ENCODE peak calls at places on chromosomes 12 and 14, in seven cellular contexts. K is AG04450, T is retinal pigment epithelial cell, Y is Caco-2, W is dorsolateral prefrontal cortex, D is AG09319, Z is BE2C. A is an unnamed sample.

GRCh38 chr12:121238604-121239334 is 28.8 kb downstream of the P2RX4 start:
- DNase-seq in W (no peak), D (no peak), Z (no peak), T (no peak), Y (no peak), K (no peak), A (no peak)

GRCh38 chr12:24436667-24437066 is 487.2 kb upstream of the SOX5 start:
- DNase-seq in Z (no peak), D (no peak), W (no peak), Y (no peak), T (no peak), K (no peak), A (no peak)

GRCh38 chr12:16524378-16524777 is 81.6 kb downstream of the LMO3 start:
- DNase-seq in D (no peak), K (no peak), Y (no peak), Z (no peak), T (no peak), W (no peak), A (no peak)

GRCh38 chr12:71455028-71455737 is 15.6 kb downstream of the LGR5 start:
- DNase-seq in Z (no peak), W (no peak), Y (no peak), T (no peak), D (no peak), K (no peak), A (no peak)

GRCh38 chr12:52892193-52892852 is 12.6 kb downstream of the KRT8 start:
- DNase-seq in T (no peak), Z (no peak), W (no peak), K (no peak), D (no peak), Y (no peak), A (no peak)

GRCh38 chr14:62117010-62117717 is 354.9 kb downstream of the SNAPC1 start:
- DNase-seq in Z (peak), T (peak), Y (no peak), K (peak), D (no peak), W (peak), A (peak)

GRCh38 chr12:88408828-88409227 is 171.4 kb downstream of the KITLG start:
- DNase-seq in W (no peak), Y (no peak), Z (no peak), T (no peak), K (no peak), D (no peak), A (no peak)

GRCh38 chr12:118188690-118189371 is 52.9 kb downstream of the PEBP1 start:
- DNase-seq in Y (no peak), D (peak), K (peak), T (no peak), Z (no peak), W (peak), A (no peak)

GRCh38 chr14:75067212-75067611 is 2.2 kb upstream of the ZC2HC1C start:
- DNase-seq in K (no peak), D (no peak), Y (no peak), T (no peak), W (no peak), Z (no peak), A (no peak)

GRCh38 chr12:2959194-2959507 is at the start of gene TEAD4:
- DNase-seq in T (peak), K (peak), W (peak), Z (no peak), Y (peak), D (peak), A (peak)

GRCh38 chr14:51006781-51007211 is 62.5 kb upstream of the PYGL start:
- DNase-seq in T (peak), Z (peak), W (peak), D (peak), K (peak), Y (no peak), A (peak)

GRCh38 chr12:121970901-121971300 is 50.8 kb upstream of the BCL7A start:
- DNase-seq in Z (peak), Y (no peak), D (no peak), T (no peak), W (no peak), K (no peak), A (no peak)

GRCh38 chr12:43436597-43436996 is 115.4 kb downstream of the ADAMTS20 start:
- DNase-seq in W (no peak), K (no peak), T (no peak), D (no peak), Z (peak), Y (no peak), A (no peak)

GRCh38 chr12:82359115-82359478 is 768 bp downstream of the METTL25 start:
- DNase-seq in Z (no peak), Y (no peak), W (peak), D (no peak), K (no peak), T (no peak), A (peak)

GRCh38 chr12:23359975-23360638 is 589.4 kb downstream of the SOX5 start:
- DNase-seq in Y (no peak), K (no peak), Z (no peak), T (peak), D (no peak), W (no peak), A (no peak)

GRCh38 chr14:89425931-89426330 is 8.9 kb upstream of the FOXN3 start:
- DNase-seq in Y (no peak), T (peak), D (peak), W (no peak), Z (no peak), K (peak), A (no peak)

GRCh38 chr14:99734406-99735051 is 50.4 kb downstream of the CYP46A1 start:
- DNase-seq in Y (peak), W (no peak), Z (peak), T (no peak), K (no peak), D (no peak), A (peak)

GRCh38 chr14:63996575-63997220 is 143.9 kb downstream of the SYNE2 start:
- DNase-seq in T (no peak), W (no peak), K (no peak), D (no peak), Z (no peak), Y (no peak), A (no peak)

DNA sequence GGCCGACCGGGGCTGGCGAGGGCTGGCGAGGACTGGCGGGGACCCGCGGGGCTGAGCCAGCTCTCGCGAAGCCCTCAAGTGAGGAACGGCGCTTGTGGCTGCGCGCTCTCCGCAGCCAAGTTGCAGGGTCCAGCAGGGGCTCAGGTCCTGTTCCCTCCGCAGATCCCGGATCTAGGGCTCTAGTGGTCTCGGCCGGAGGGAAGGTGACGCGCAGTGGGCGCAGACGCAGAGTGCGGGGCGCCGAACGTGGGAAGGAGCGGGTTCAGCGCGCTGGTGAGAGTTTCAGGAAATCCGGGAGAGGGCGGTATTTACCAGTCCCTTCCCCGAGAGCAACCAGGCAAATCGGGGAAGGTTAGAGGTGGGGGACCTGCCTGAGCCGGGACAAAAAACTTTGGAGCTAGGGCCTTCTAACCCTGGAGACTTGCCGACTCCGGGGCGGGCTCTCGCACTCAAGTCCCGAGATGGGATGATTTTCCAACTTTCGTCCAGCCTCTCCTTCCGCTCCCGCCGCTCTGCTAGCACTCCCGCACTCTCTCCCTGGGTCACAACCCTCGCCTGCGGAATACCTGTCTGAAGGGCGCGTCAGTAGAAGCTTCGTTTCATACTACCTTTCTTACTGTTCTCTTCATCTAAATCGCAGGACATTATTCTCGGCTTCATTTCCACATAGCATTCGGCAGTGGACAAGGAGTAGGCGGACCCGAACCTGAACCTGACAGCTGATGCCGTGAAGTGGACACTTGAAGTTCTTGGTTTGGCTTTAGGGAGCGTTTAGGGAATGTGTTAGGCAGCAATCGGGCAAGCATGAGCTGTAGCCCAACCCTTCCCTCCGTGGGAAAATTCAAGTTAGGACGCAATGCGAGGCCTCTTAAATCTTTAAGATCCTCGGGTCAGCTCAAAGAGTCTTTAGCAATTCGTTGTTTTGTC is 13.6 kb upstream of the PAX9 start:
- DNase-seq in W (no peak), D (no peak), Y (peak), Z (no peak), K (no peak), T (peak), A (peak)
- TF ChIP-seq CTCF in W (no peak), D (peak), Y (peak), Z (peak), K (peak), T (peak), A (peak)

DNA sequence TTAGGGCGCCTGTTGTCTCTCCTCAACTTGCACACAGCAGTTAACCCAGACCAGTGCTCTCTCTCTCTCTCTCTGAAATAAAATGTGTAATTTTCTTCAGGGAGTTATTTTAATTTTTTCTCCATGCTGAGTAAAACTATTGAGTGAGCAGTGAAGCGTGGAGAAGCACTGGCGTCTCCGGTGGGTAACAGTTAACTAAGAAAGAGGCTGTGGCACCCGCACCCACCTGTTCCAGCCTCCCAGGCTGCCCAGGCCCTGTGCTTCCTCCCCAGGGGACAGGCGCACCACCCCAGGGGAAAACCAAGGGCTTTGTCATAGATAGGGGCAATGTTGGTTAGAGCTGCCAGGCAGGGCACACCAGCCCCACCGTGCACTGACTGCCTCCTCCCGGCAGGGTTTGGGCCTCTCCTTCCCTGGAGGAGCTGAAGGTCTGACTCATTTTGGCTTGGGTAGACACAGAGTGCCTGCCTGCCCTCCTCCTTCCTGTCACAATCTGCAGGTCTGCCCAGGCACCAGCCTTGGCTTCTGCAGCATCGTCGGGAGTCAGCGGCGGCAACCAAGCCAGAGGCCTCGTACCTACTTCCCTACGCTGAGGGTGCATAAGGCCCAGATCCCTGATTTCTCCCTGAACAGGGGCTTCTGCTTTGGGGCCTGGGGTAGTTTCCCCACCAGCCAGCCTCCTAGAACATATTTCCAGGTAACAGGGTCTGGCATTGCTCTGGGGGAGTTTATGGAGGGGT is 3.9 kb downstream of the HOXC5 start:
- DNase-seq in Y (no peak), K (no peak), T (no peak), Z (peak), W (no peak), D (no peak), A (no peak)
- TF ChIP-seq CTCF in Y (no peak), K (no peak), T (no peak), Z (peak), W (no peak), D (no peak), A (no peak)

DNA sequence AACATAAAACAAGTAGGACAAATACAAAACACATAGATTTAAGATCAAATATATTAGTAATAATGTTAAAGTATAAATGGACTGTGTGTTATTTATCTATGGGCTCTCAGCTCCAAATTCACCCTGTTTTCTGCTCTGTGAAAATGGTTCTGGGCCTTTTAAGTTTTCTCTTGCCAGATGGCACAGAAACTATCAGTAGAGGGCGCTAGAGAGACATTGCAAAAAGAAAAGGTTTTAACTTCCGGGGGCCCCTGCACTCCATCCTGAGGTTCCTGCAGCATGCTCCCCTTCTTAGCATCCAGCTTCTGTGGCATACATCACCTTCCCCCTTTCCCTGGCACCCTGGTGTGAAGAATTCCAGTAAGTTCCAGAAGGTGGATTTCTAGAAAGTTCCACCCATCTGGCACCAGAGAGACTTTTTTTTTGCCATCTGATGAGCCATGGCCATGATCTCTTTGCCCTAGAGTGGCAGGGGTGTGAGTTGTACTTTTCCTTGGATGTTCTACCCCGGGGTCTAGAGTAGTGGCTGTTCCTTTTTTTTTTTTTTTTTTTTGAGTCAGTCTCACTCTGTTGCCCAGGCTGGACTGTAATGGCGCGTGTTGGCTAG is 29.3 kb downstream of the ZCRB1 start:
- DNase-seq in W (no peak), K (no peak), Y (no peak), Z (no peak), T (no peak), D (no peak), A (no peak)
- TF ChIP-seq CTCF in W (no peak), K (peak), Y (peak), Z (peak), T (peak), D (peak), A (peak)

GRCh38 chr14:73231874-73232851 is 5.1 kb upstream of the PAPLN start:
- DNase-seq in K (no peak), D (no peak), Y (peak), Z (peak), T (no peak), W (no peak), A (peak)
- TF ChIP-seq CTCF in K (peak), D (no peak), Y (peak), Z (peak), T (peak), W (no peak), A (peak)

DNA sequence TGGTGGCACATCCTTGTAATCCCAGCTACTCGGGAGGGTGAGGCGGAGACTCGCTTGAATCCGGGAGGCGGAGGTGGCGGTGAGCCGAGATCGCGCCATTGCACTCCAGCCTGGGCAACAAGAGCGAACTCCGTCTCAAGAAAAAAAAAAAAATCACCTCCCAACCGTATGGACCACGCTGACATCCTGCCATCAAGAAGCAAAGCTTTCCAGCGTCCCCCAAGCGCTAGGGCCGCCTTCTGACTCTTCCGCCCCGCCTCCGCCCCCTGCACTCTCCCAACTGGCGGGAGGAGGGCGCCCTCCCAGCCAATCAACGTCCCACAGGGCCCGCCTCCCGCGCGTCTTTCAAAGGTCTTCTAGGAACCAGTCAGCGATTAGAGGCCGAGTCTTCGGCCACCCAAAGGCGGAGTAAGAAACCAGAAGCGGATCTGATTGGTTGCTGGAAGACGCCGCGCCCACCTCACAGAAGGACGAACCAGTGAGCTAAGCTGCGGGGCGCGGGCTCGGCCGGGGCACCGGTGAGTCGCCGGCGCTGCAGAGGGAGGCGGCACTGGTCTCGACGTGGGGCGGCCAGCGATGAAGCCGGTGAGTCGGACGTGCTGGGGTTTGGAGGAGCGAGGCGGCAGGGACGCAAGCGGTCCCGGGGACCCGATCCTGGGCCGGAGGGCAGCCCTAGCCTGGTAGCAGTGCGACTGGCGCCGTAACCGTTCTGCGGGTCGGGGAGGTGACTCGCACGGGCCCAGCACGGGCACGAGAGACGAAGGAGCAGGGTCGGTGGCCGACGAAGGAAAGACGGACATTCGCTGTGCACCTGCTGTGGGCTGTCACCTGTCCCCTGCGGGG is at the start of gene CDKN3:
- DNase-seq in W (peak), Y (peak), K (peak), Z (peak), T (peak), D (peak), A (peak)
- TF ChIP-seq CTCF in W (peak), Y (peak), K (peak), Z (no peak), T (peak), D (peak), A (peak)

GRCh38 chr12:68833508-68833907 is 25.5 kb downstream of the MDM2 start:
- DNase-seq in K (no peak), Y (no peak), T (no peak), Z (no peak), W (no peak), D (no peak), A (no peak)
- TF ChIP-seq CTCF in K (no peak), Y (no peak), T (no peak), Z (no peak), W (no peak), D (no peak), A (no peak)